ENCODE peak calls at places on chromosome 2, in four cellular contexts. B, O, S and C are unnamed samples.

GRCh38 chr2:2788076-2788475 is 457.0 kb upstream of the MYT1L start:
- DNase-seq in B (no peak), O (no peak), S (no peak), C (no peak)

GRCh38 chr2:180578441-180578840 is 402.0 kb upstream of the UBE2E3 start:
- DNase-seq in B (no peak), O (no peak), S (no peak), C (no peak)

GRCh38 chr2:233061007-233061590 is 957 bp downstream of the INPP5D start:
- DNase-seq in B (no peak), O (peak; percentile 86), S (no peak), C (no peak)

GRCh38 chr2:233996436-233996835 is 54.1 kb upstream of the SPP2 start:
- DNase-seq in B (no peak), O (no peak), S (no peak), C (no peak)

GRCh38 chr2:230569298-230569697 is 143.3 kb upstream of the CAB39 start:
- DNase-seq in B (no peak), O (no peak), S (no peak), C (no peak)

GRCh38 chr2:194714541-194714940 is 942.5 kb upstream of the SLC39A10 start:
- DNase-seq in B (no peak), O (no peak), S (no peak), C (no peak)

GRCh38 chr2:37875332-37875976 is 49.6 kb upstream of the RMDN2 start:
- DNase-seq in B (no peak), O (no peak), S (no peak), C (no peak)

GRCh38 chr2:154992826-154993225 is 294.3 kb downstream of the KCNJ3 start:
- DNase-seq in B (no peak), O (no peak), S (no peak), C (no peak)

GRCh38 chr2:79702934-79703333 is 190.1 kb downstream of the CTNNA2 start:
- DNase-seq in B (no peak), O (no peak), S (no peak), C (no peak)

GRCh38 chr2:199973703-199974102 is 18.3 kb downstream of the MAIP1 start:
- DNase-seq in B (no peak), O (no peak), S (no peak), C (no peak)

GRCh38 chr2:162293122-162293781 is 25.2 kb downstream of the IFIH1 start:
- DNase-seq in B (no peak), O (no peak), S (no peak), C (no peak)

GRCh38 chr2:156666130-156666785 is 230.1 kb downstream of the GPD2 start:
- DNase-seq in B (no peak), O (no peak), S (no peak), C (no peak)

GRCh38 chr2:176392744-176393414 is 123.6 kb downstream of the MTX2 start:
- DNase-seq in B (no peak), O (no peak), S (no peak), C (no peak)

GRCh38 chr2:83874712-83875430 is 584.2 kb downstream of the SUCLG1 start:
- DNase-seq in B (no peak), O (no peak), S (no peak), C (no peak)

GRCh38 chr2:181140414-181140813 is 160.0 kb downstream of the UBE2E3 start:
- DNase-seq in B (peak; percentile 6), O (no peak), S (no peak), C (no peak)

GRCh38 chr2:30688956-30689401 is 118.3 kb downstream of the CAPN13 start:
- DNase-seq in B (no peak), O (no peak), S (no peak), C (no peak)

GRCh38 chr2:9126540-9126939 is 80.1 kb upstream of the ASAP2 start:
- DNase-seq in B (no peak), O (no peak), S (no peak), C (no peak)

GRCh38 chr2:193966590-193966989 is 1690.4 kb upstream of the SLC39A10 start:
- DNase-seq in B (no peak), O (no peak), S (no peak), C (no peak)

GRCh38 chr2:218286570-218287459 is 5.5 kb downstream of the TMBIM1 start:
- DNase-seq in B (peak; percentile 97), O (peak; percentile 78), S (peak; percentile 85), C (peak; percentile 91)

GRCh38 chr2:38164881-38165280 is 88.9 kb upstream of the CYP1B1 start:
- DNase-seq in B (no peak), O (no peak), S (no peak), C (no peak)

GRCh38 chr2:121417826-121418225 is 112.9 kb upstream of the RNU4ATAC start:
- DNase-seq in B (no peak), O (no peak), S (no peak), C (no peak)

GRCh38 chr2:200125463-200125862 is 170.1 kb downstream of the MAIP1 start:
- DNase-seq in B (no peak), O (no peak), S (no peak), C (no peak)

GRCh38 chr2:238263204-238264071 is 23.6 kb upstream of the HES6 start:
- DNase-seq in B (peak; percentile 97), O (peak; percentile 78), S (peak; percentile 95), C (peak; percentile 97)

GRCh38 chr2:95385570-95385984 is 16.9 kb upstream of the FAHD2A start:
- DNase-seq in B (no peak), O (no peak), S (no peak), C (no peak)

GRCh38 chr2:179936654-179937053 is 70.4 kb downstream of the CWC22 start:
- DNase-seq in B (no peak), O (peak; percentile 80), S (peak; percentile 2), C (no peak)

GRCh38 chr2:205372141-205372540 is 310.2 kb upstream of the NRP2 start:
- DNase-seq in B (no peak), O (no peak), S (no peak), C (no peak)

GRCh38 chr2:118224144-118224887 is 136.0 kb downstream of the INSIG2 start:
- DNase-seq in B (no peak), O (peak; percentile 7), S (peak; percentile 7), C (no peak)

GRCh38 chr2:120880381-120880780 is 144.7 kb downstream of the GLI2 start:
- DNase-seq in B (no peak), O (no peak), S (no peak), C (no peak)

GRCh38 chr2:235268535-235268934 is 225.3 kb upstream of the AGAP1 start:
- DNase-seq in B (no peak), O (no peak), S (no peak), C (no peak)

GRCh38 chr2:43201016-43201415 is 25.4 kb downstream of the ZFP36L2 start:
- DNase-seq in B (no peak), O (no peak), S (no peak), C (no peak)

GRCh38 chr2:233037078-233037477 is 4.6 kb downstream of the NEU2 start:
- DNase-seq in B (no peak), O (no peak), S (no peak), C (no peak)

GRCh38 chr2:24448811-24449210 is 42.2 kb upstream of the NCOA1 start:
- DNase-seq in B (no peak), O (no peak), S (no peak), C (no peak)
- H3K27ac ChIP-seq in B (no peak overlapping the region), O (no peak overlapping the region), S (no peak overlapping the region), C (no peak overlapping the region)

DNA sequence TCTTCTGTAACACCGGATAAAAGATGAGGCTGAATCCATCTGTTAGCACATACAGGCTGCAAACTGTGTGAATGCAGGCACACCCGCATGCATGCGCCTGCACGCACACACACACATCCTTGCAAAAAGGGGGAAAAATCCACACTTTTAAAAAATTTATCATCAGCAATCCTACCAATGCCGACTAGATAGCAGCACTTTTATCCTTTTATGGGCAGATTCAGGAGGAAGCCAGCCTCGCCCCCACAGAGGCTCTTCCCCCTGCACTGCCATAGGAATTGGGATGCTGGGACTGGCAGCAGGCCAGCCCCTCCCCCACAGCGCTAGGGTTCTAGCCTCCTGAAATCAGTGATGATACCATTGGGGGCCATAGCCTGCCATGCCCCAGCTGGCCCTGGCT is 25.6 kb downstream of the CYRIA start:
- DNase-seq in B (no peak), O (no peak), S (no peak), C (no peak)
- H3K4me1 ChIP-seq in B (no peaks in the 10 kb centered on the region), O (peaks cover 37% of the 10 kb centered on the region), S (peaks cover 62% of the 10 kb centered on the region), C (no peaks in the 10 kb centered on the region)

GRCh38 chr2:11212645-11213044 is 57.4 kb downstream of the SLC66A3 start:
- DNase-seq in B (no peak), O (no peak), S (no peak), C (no peak)
- H3K36me3 ChIP-seq in B (peaks cover 73% of the 10 kb centered on the region), O (peaks cover 55% of the 10 kb centered on the region), S (peaks cover 26% of the 10 kb centered on the region), C (peaks cover 78% of the 10 kb centered on the region)

GRCh38 chr2:136325844-136326291 is 207.9 kb upstream of the CXCR4 start:
- DNase-seq in B (no peak), O (no peak), S (no peak), C (no peak)
- H3K27ac ChIP-seq in B (no peak overlapping the region), O (peak overlapping the region; percentile 81), S (no peak overlapping the region), C (no peak overlapping the region)

GRCh38 chr2:191246820-191247380 is 1.7 kb downstream of the MYO1B start:
- DNase-seq in B (no peak), O (no peak), S (no peak), C (no peak)
- H3K4me1 ChIP-seq in B (no peaks in the 10 kb centered on the region), O (no peaks in the 10 kb centered on the region), S (peaks cover 11% of the 10 kb centered on the region), C (peaks cover 21% of the 10 kb centered on the region)

DNA sequence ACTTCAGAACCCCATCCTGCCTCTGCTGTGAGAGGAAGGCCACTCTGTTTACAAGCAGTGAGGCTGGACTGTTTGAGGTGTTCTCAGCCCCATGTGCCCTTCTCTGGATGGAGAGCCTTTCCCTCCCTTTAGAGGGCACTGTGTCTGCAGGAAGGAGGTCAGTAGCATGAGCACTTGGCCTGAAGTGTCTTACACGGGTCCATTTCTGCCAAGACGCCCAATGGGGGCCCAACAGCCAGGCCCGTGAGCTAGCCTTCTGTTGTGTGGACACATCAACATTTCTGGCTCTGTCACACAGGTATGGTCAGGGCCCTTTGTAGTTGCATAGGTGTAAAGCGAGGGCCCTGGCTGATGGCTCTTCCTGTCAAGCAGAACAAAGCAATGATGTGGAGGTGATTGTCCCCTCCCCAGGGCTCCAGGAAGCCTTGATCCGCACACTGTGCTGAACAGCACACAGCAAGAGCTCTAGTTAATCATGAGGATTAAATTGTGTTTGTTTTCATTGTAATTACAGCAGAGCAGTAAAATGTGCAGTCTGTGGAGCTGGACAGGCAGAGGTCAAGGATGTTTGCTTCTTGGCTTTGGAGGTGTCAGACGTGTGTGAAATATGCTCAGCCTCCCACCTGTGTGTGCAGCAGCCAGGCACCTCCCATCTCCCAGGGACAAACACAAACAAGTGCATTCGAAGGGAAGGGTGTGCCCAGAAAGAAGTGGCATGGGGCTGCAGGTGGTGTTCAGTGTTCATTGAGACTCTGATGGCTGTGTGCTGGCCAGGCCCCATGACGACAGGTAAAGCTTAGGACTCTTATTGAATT is 132.1 kb downstream of the SH3RF3 start:
- DNase-seq in B (no peak), O (no peak), S (peak; percentile 37), C (no peak)
- H3K36me3 ChIP-seq in B (no peaks in the 10 kb centered on the region), O (no peaks in the 10 kb centered on the region), S (no peaks in the 10 kb centered on the region), C (no peaks in the 10 kb centered on the region)

GRCh38 chr2:165707088-165707487 is 87.0 kb downstream of the GALNT3 start:
- DNase-seq in B (no peak), O (no peak), S (no peak), C (no peak)
- H3K27ac ChIP-seq in B (no peak overlapping the region), O (no peak overlapping the region), S (no peak overlapping the region), C (no peak overlapping the region)

GRCh38 chr2:12106440-12107080 is 360.1 kb downstream of the LPIN1 start:
- DNase-seq in B (no peak), O (no peak), S (no peak), C (peak; percentile 64)

GRCh38 chr2:12109363-12110017 is 363.1 kb downstream of the LPIN1 start:
- DNase-seq in B (no peak), O (no peak), S (no peak), C (no peak)

GRCh38 chr2:12113364-12113763 is 366.9 kb downstream of the LPIN1 start:
- DNase-seq in B (no peak), O (no peak), S (no peak), C (no peak)

GRCh38 chr2:12107849-12108420 is 361.5 kb downstream of the LPIN1 start:
- DNase-seq in B (no peak), O (no peak), S (no peak), C (no peak)

GRCh38 chr2:12110074-12110473 is 363.6 kb downstream of the LPIN1 start:
- DNase-seq in B (no peak), O (no peak), S (no peak), C (no peak)
- H3K4me1 ChIP-seq in B (no peaks in the 10 kb centered on the region), O (peaks cover under 1% of the 10 kb centered on the region), S (no peaks in the 10 kb centered on the region), C (no peaks in the 10 kb centered on the region)